ENCODE peak calls at places on chromosomes 5 and 9, in six cellular contexts. One of them, this sample, is unnamed.

GRCh38 chr9:91606255-91606995 is 182.8 kb upstream of the NFIL3 start:
- DNase-seq in HepG2: no peak
- DNase-seq in cardiac fibroblast: no peak
- DNase-seq in cardiac muscle cell: no peak
- DNase-seq in vagina: no peak
- DNase-seq in astrocyte of the cerebellum: no peak
- DNase-seq in this sample: no peak

GRCh38 chr5:172274951-172275753 is 8.4 kb downstream of the UBTD2 start:
- DNase-seq in HepG2: no peak
- DNase-seq in cardiac fibroblast: peak; percentile 32
- DNase-seq in cardiac muscle cell: peak; percentile 77
- DNase-seq in vagina: no peak
- DNase-seq in astrocyte of the cerebellum: no peak
- DNase-seq in this sample: peak; percentile 33

GRCh38 chr5:172688735-172689572 is 47.9 kb downstream of the NEURL1B start:
- DNase-seq in HepG2: no peak
- DNase-seq in cardiac fibroblast: peak; percentile 44
- DNase-seq in cardiac muscle cell: peak; percentile 55
- DNase-seq in vagina: no peak
- DNase-seq in astrocyte of the cerebellum: no peak
- DNase-seq in this sample: no peak

GRCh38 chr5:164357405-164358033 is 852.1 kb downstream of the MAT2B start:
- DNase-seq in HepG2: no peak
- DNase-seq in cardiac fibroblast: no peak
- DNase-seq in cardiac muscle cell: no peak
- DNase-seq in vagina: no peak
- DNase-seq in astrocyte of the cerebellum: no peak
- DNase-seq in this sample: no peak

GRCh38 chr9:129803679-129804065 is 688 bp downstream of the TOR1B start:
- DNase-seq in HepG2: no peak
- DNase-seq in cardiac fibroblast: no peak
- DNase-seq in cardiac muscle cell: no peak
- DNase-seq in vagina: no peak
- DNase-seq in astrocyte of the cerebellum: no peak
- DNase-seq in this sample: peak; percentile 15

GRCh38 chr5:93274291-93274690 is 306.7 kb downstream of the NR2F1-AS1 start:
- DNase-seq in HepG2: no peak
- DNase-seq in cardiac fibroblast: peak; percentile 82
- DNase-seq in cardiac muscle cell: peak; percentile 79
- DNase-seq in vagina: no peak
- DNase-seq in astrocyte of the cerebellum: peak; percentile 31
- DNase-seq in this sample: peak; percentile 59

GRCh38 chr5:43729846-43730478 is 127.0 kb downstream of the NNT start:
- DNase-seq in HepG2: peak; percentile 15
- DNase-seq in cardiac fibroblast: peak; percentile 68
- DNase-seq in cardiac muscle cell: peak; percentile 64
- DNase-seq in vagina: no peak
- DNase-seq in astrocyte of the cerebellum: no peak
- DNase-seq in this sample: peak; percentile 47

GRCh38 chr5:138639326-138639725 is 64.1 kb upstream of the HSPA9 start:
- DNase-seq in HepG2: no peak
- DNase-seq in cardiac fibroblast: no peak
- DNase-seq in cardiac muscle cell: no peak
- DNase-seq in vagina: no peak
- DNase-seq in astrocyte of the cerebellum: no peak
- DNase-seq in this sample: no peak

DNA sequence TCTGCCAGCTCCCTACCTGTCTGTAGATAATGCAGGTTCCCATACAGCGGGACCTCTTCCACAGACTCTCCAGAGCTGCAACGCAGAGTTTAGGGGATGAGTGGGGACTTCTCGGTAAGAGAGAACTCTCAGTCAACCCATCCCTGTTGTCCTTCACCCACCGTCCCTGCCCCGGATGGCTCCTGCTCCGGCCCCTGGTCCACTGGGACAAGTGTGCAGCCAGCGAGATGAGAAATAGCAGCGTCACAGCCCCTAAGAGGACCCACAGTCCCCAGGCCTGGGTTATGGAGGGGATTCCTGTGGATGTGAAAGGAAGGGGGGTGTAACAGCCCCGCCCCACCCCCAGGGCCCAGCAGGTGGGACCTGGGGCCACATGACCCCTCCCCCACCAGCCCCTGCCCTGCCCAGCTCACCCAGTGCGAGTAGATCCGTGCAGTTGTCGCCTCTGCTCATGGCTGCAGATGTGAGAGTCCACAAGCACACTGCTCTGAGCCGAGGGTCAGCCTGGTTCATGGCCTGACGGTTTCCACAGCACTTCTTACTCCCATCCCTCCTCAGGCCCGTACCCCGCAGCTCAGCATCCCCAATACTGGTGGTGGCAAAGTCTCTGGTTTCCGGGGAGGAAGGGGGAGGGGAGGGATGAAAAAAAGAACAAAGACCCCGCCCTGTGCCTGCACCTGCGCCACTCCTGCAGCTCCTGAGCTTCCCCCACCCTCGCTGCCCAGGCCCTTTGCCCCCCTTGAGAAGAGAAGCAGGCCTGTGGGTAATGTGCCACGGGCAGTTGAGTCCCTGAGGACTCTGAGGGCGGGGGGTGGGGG is at the start of gene SIT1:
- DNase-seq in HepG2: no peak
- DNase-seq in cardiac fibroblast: no peak
- DNase-seq in cardiac muscle cell: no peak
- DNase-seq in vagina: no peak
- DNase-seq in astrocyte of the cerebellum: no peak
- DNase-seq in this sample: no peak
- H3K4me3 ChIP-seq in HepG2: peak within 1 kb of the TSS; percentile 54
- H3K4me3 ChIP-seq in cardiac fibroblast: no peak within 1 kb of the TSS
- H3K4me3 ChIP-seq in cardiac muscle cell: no peak within 1 kb of the TSS
- H3K4me3 ChIP-seq in vagina: peak within 1 kb of the TSS; percentile 7
- H3K4me3 ChIP-seq in astrocyte of the cerebellum: no peak within 1 kb of the TSS
- H3K4me3 ChIP-seq in this sample: no peak within 1 kb of the TSS

GRCh38 chr9:132183134-132183533 is 21.3 kb downstream of the NTNG2 start:
- DNase-seq in HepG2: no peak
- DNase-seq in cardiac fibroblast: no peak
- DNase-seq in cardiac muscle cell: no peak
- DNase-seq in vagina: no peak
- DNase-seq in astrocyte of the cerebellum: no peak
- DNase-seq in this sample: no peak

GRCh38 chr9:132183715-132184114 is 21.9 kb downstream of the NTNG2 start:
- DNase-seq in HepG2: no peak
- DNase-seq in cardiac fibroblast: no peak
- DNase-seq in cardiac muscle cell: no peak
- DNase-seq in vagina: no peak
- DNase-seq in astrocyte of the cerebellum: no peak
- DNase-seq in this sample: no peak

GRCh38 chr9:132181796-132182521 is 20.1 kb downstream of the NTNG2 start:
- DNase-seq in HepG2: no peak
- DNase-seq in cardiac fibroblast: peak; percentile 64
- DNase-seq in cardiac muscle cell: peak; percentile 73
- DNase-seq in vagina: no peak
- DNase-seq in astrocyte of the cerebellum: no peak
- DNase-seq in this sample: no peak

GRCh38 chr9:132185164-132186009 is 23.5 kb downstream of the NTNG2 start:
- DNase-seq in HepG2: no peak
- DNase-seq in cardiac fibroblast: peak; percentile 29
- DNase-seq in cardiac muscle cell: peak; percentile 49
- DNase-seq in vagina: no peak
- DNase-seq in astrocyte of the cerebellum: no peak
- DNase-seq in this sample: no peak

DNA sequence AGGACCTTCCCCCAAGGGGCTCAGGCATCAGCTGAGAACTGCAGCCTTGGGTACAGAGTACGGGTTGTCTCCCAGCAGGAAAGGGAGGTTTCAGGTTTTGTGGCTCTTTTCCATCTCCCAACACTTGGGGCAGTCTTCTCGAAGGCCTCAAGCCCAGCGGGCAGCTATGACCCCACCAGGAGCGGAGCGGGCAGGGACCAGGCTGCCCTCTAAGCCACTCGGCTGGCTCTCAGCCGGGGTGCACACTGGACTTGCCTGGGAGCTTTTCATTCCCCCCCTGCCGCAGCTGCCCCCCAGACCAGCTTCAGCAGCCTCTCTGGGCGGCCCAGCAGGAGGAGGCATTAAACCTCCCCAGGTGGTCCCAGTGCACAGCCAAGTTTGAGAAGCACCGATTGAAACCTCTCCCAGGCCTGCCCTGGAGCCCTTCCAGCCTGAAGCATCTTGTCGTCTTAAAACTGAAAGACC is 20.8 kb downstream of the NTNG2 start:
- DNase-seq in HepG2: no peak
- DNase-seq in cardiac fibroblast: peak; percentile 29
- DNase-seq in cardiac muscle cell: peak; percentile 43
- DNase-seq in vagina: no peak
- DNase-seq in astrocyte of the cerebellum: no peak
- DNase-seq in this sample: no peak
- TF ChIP-seq CTCF in HepG2: peak; percentile 24
- TF ChIP-seq CTCF in cardiac fibroblast: peak; percentile 27
- TF ChIP-seq CTCF in cardiac muscle cell: peak; percentile 45
- TF ChIP-seq CTCF in vagina: no peak
- TF ChIP-seq CTCF in astrocyte of the cerebellum: peak; percentile 45
- TF ChIP-seq CTCF in this sample: peak; percentile 43

DNA sequence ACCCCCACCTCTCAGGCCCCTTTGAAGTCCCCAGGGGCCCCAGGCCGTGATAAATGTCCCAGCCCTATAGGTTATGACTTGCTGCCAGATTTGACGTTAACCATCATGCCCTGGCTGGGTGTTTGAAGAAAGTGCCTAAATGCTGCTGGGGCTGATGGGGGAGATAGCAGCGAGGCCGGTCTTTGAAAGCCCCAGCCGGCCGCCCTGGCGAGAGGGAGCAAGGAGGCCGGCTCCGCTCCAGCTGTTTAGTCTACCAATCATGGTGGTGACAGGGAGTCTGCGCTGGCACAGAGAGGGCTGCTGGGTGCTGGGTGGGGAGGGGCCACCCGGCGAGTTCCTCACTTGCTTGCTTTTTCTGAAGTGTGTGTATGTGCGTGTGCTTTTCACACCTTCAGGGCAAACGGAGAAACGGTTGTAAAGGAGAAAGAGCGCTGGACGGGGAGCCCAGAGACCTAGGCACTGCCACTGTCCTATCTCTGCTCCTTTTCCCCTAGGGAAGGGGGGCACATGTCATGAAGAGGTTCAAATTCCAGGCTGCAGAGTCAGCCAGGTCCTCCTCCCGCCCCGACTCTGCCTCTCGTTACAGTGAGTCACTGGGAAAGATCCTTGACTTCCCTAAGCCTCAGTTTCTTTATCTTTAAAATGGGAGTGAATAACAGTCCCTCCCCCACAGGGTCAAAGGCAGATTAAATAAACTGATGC is 126.1 kb upstream of the HAND1 start:
- DNase-seq in HepG2: no peak
- DNase-seq in cardiac fibroblast: peak; percentile 57
- DNase-seq in cardiac muscle cell: peak; percentile 68
- DNase-seq in vagina: no peak
- DNase-seq in astrocyte of the cerebellum: no peak
- DNase-seq in this sample: no peak
- H3K4me3 ChIP-seq in HepG2: no peak overlapping the region
- H3K4me3 ChIP-seq in cardiac fibroblast: peak overlapping the region; percentile 5
- H3K4me3 ChIP-seq in cardiac muscle cell: no peak overlapping the region
- H3K4me3 ChIP-seq in vagina: no peak overlapping the region
- H3K4me3 ChIP-seq in astrocyte of the cerebellum: no peak overlapping the region
- H3K4me3 ChIP-seq in this sample: no peak overlapping the region

GRCh38 chr5:1476967-1477310 is 31.7 kb upstream of the SLC6A3 start:
- DNase-seq in HepG2: no peak
- DNase-seq in cardiac fibroblast: no peak
- DNase-seq in cardiac muscle cell: no peak
- DNase-seq in vagina: no peak
- DNase-seq in astrocyte of the cerebellum: no peak
- DNase-seq in this sample: no peak
- TF ChIP-seq CTCF in HepG2: no peak
- TF ChIP-seq CTCF in cardiac fibroblast: no peak
- TF ChIP-seq CTCF in cardiac muscle cell: no peak
- TF ChIP-seq CTCF in vagina: no peak
- TF ChIP-seq CTCF in astrocyte of the cerebellum: no peak
- TF ChIP-seq CTCF in this sample: no peak